ENCODE peak calls at places on chromosomes 2 and 18, in eight cellular contexts. J is stimulated activated CD4-positive, alpha-beta T cell treated with anti-CD3 and anti-CD28 coated beads, Interleukin-4, amount 100 ng/mL, for 24 hours; D is stimulated activated CD8-positive, alpha-beta memory T cell treated with anti-CD3 and anti-CD28 coated beads, Interleukin-15, amount 100 ng/mL, for 4 hours; C is lower lobe of right lung; S is effector memory CD8-positive, alpha-beta T cell; Y is NAMALWA; H is endothelial cell of umbilical vein; X is iPS-NIHi11. A is an unnamed sample.

GRCh38 chr18:47226660-47227059 is 24.8 kb downstream of the SKOR2 start:
- DNase-seq in J (no peak), D (no peak), C (no peak), S (no peak), Y (no peak), H (no peak), X (no peak), A (no peak)

GRCh38 chr18:48982269-48982668 is 31.5 kb upstream of the SMAD7 start:
- DNase-seq in J (no peak), D (no peak), C (no peak), S (no peak), Y (no peak), H (no peak), X (no peak), A (no peak)

GRCh38 chr2:106197878-106198277 is 3.8 kb upstream of the UXS1 start:
- DNase-seq in J (no peak), D (no peak), C (no peak), S (no peak), Y (no peak), H (no peak), X (no peak), A (no peak)

GRCh38 chr2:59427980-59428379 is 1125.5 kb downstream of the BCL11A start:
- DNase-seq in J (no peak), D (no peak), C (no peak), S (no peak), Y (no peak), H (no peak), X (no peak), A (no peak)

GRCh38 chr2:206442854-206443734 is at the start of gene ADAM23:
- DNase-seq in J (peak; percentile 58), D (no peak), C (no peak), S (no peak), Y (peak; percentile 54), H (peak; percentile 60), X (peak; percentile 94), A (peak; percentile 84)

GRCh38 chr2:203799905-203800304 is 67.7 kb upstream of the CTLA4 start:
- DNase-seq in J (peak; percentile 35), D (no peak), C (no peak), S (no peak), Y (peak; percentile 15), H (no peak), X (no peak), A (no peak)

GRCh38 chr2:122523143-122523542 is 767.7 kb downstream of the TSN start:
- DNase-seq in J (no peak), D (no peak), C (no peak), S (no peak), Y (peak; percentile 20), H (no peak), X (no peak), A (no peak)

GRCh38 chr18:50518787-50519520 is 40.9 kb upstream of the MAPK4 start:
- DNase-seq in J (no peak), D (no peak), C (no peak), S (no peak), Y (no peak), H (no peak), X (no peak), A (no peak)

GRCh38 chr2:111957872-111958354 is 59.5 kb downstream of the MERTK start:
- DNase-seq in J (no peak), D (no peak), C (no peak), S (no peak), Y (no peak), H (no peak), X (no peak), A (no peak)

GRCh38 chr2:199160677-199161465 is 296.9 kb downstream of the SATB2 start:
- DNase-seq in J (no peak), D (no peak), C (no peak), S (no peak), Y (no peak), H (peak; percentile 35), X (no peak), A (no peak)

GRCh38 chr2:215847718-215848117 is 165.6 kb downstream of the MREG start:
- DNase-seq in J (no peak), D (no peak), C (no peak), S (no peak), Y (no peak), H (peak; percentile 97), X (no peak), A (no peak)

GRCh38 chr2:6941299-6942046 is 24.3 kb downstream of the RNF144A start:
- DNase-seq in J (no peak), D (no peak), C (no peak), S (no peak), Y (no peak), H (no peak), X (no peak), A (no peak)

A was measured in anterior cingulate cortex.